ENCODE peak calls at places on chromosomes 3 and 15, in eight cellular contexts. W, V, A, X, S, M, C and K are unnamed samples.

GRCh38 chr15:92059036-92059970 is 205.8 kb downstream of the SLCO3A1 start:
- DNase-seq in W (no peak), V (no peak), A (no peak), X (no peak), S (no peak), M (no peak), C (no peak), K (no peak)

GRCh38 chr15:40637221-40637745 is 43.2 kb downstream of the KNL1 start:
- DNase-seq in W (no peak), V (no peak), A (no peak), X (no peak), S (no peak), M (no peak), C (no peak), K (no peak)

GRCh38 chr3:103499132-103499885 is 1064.5 kb downstream of the ZPLD1 start:
- DNase-seq in W (no peak), V (no peak), A (no peak), X (no peak), S (no peak), M (no peak), C (no peak), K (no peak)

GRCh38 chr3:72938471-72939265 is 50.8 kb downstream of the GXYLT2 start:
- DNase-seq in W (peak), V (peak), A (peak), X (peak), S (peak), M (peak), C (peak), K (no peak)

GRCh38 chr3:122926322-122926721 is 101.2 kb downstream of the SEMA5B start:
- DNase-seq in W (no peak), V (no peak), A (no peak), X (no peak), S (no peak), M (no peak), C (no peak), K (no peak)

GRCh38 chr3:155548194-155548593 is 196.7 kb downstream of the PLCH1 start:
- DNase-seq in W (peak), V (no peak), A (peak), X (no peak), S (no peak), M (no peak), C (no peak), K (no peak)

GRCh38 chr15:53787349-53787748 is 27.9 kb upstream of the WDR72 start:
- DNase-seq in W (no peak), V (no peak), A (no peak), X (no peak), S (no peak), M (no peak), C (no peak), K (no peak)

GRCh38 chr3:115823083-115823482 is 199.8 kb downstream of the GAP43 start:
- DNase-seq in W (no peak), V (no peak), A (no peak), X (no peak), S (no peak), M (no peak), C (no peak), K (no peak)

GRCh38 chr3:100009285-100010086 is 104.8 kb downstream of the FILIP1L start:
- DNase-seq in W (no peak), V (no peak), A (no peak), X (no peak), S (no peak), M (no peak), C (no peak), K (no peak)

GRCh38 chr3:127716334-127716733 is 43.6 kb downstream of the ABTB1 start:
- DNase-seq in W (no peak), V (no peak), A (no peak), X (no peak), S (no peak), M (peak), C (no peak), K (no peak)

DNA sequence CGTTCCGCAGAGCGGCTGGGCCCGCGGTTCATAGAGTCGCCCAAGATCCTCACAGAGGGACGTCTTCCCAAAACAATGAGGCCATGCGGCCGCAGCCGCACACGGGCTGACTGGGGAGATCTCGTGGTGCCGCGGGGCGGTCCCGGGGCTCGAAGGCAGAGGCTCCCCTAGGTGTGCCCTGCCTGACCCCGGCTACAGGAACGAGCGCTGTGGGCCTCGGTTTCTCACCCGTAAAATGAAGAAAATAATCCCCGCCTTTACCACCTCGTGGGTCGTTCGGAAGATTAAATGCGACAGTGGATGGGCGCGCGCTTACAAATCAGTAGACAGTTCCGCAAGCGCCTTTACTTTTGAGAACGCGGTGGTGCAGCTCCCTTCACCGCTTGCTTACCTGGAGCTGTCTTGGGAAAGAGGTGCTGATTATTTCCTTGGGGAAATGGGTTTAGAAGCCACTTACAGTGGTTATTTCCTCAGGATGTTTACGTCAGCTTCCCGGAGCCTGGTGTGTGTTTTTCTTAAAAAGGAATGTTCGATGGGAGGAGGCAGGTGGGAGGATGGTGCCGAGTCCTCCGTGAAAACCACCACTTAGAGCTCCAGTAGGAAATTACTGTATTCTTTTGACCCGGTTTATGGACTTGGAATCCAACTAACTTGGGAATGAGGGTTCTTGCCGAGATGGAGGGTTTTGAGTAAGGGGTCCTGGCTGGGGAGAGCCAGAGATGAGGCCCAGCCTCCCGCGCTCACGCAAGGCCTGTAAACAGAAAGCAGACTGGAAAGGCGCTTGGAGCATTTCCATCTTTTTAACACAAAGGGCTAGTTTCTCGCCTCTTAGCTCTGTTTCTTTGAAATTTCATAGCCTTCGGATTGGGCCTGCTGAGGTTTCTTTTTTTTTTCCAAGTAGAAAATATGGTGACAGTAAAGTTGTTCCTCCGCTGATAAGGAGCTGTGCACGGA is 2.0 kb upstream of the MEX3B start:
- DNase-seq in W (no peak), V (no peak), A (peak), X (no peak), S (no peak), M (no peak), C (no peak), K (no peak)
- H3K27ac ChIP-seq in W (peak), V (peak), A (peak), X (peak), S (peak), M (peak), C (no peak), K (no peak)

GRCh38 chr3:139538733-139539132 is 809 bp downstream of the RBP1 start:
- DNase-seq in W (no peak), V (no peak), A (peak), X (peak), S (peak), M (peak), C (no peak), K (no peak)
- H3K27ac ChIP-seq in W (peak), V (peak), A (peak), X (peak), S (peak), M (peak), C (no peak), K (peak)

GRCh38 chr3:63061449-63061848 is 186.2 kb upstream of the CADPS start:
- DNase-seq in W (no peak), V (no peak), A (no peak), X (no peak), S (no peak), M (no peak), C (no peak), K (no peak)

GRCh38 chr3:63067999-63068645 is 192.9 kb upstream of the CADPS start:
- DNase-seq in W (peak), V (no peak), A (peak), X (no peak), S (no peak), M (no peak), C (no peak), K (peak)

GRCh38 chr3:63069780-63070540 is 194.7 kb upstream of the CADPS start:
- DNase-seq in W (no peak), V (no peak), A (no peak), X (no peak), S (no peak), M (no peak), C (no peak), K (no peak)

GRCh38 chr3:63064216-63064755 is 189.1 kb upstream of the CADPS start:
- DNase-seq in W (no peak), V (no peak), A (no peak), X (no peak), S (no peak), M (no peak), C (no peak), K (no peak)
- H3K27ac ChIP-seq in W (no peak), V (no peak), A (no peak), X (no peak), S (no peak), M (no peak), C (no peak), K (no peak)

GRCh38 chr3:68854170-68854569 is 78.2 kb downstream of the TAFA4 start:
- DNase-seq in W (no peak), V (no peak), A (no peak), X (no peak), S (no peak), M (no peak), C (no peak), K (no peak)

GRCh38 chr3:68861521-68861920 is 70.8 kb downstream of the TAFA4 start:
- DNase-seq in W (no peak), V (no peak), A (no peak), X (no peak), S (no peak), M (no peak), C (no peak), K (no peak)

GRCh38 chr3:68855620-68856019 is 76.7 kb downstream of the TAFA4 start:
- DNase-seq in W (no peak), V (no peak), A (no peak), X (no peak), S (no peak), M (no peak), C (no peak), K (no peak)

DNA sequence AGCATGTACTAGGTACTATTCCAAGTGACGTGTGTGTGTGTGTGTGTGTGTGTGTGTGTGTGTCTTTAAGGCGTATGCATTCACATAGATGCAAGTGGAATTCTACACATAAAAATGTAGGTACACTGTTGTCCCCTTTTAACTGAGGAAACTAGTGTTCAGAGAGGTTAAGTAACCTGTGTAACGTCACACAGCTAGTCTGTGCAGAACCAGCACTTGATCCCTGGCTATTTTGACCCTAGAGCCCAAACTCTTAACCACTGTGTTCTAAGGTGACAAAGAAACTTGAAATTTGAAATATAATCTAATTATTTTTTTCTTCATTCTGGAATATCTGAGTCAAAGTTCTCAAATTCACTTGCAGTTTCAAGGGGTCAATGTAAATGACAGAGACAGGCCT is 73.8 kb downstream of the TAFA4 start:
- DNase-seq in W (no peak), V (no peak), A (no peak), X (no peak), S (no peak), M (no peak), C (no peak), K (no peak)
- H3K27ac ChIP-seq in W (no peak), V (no peak), A (no peak), X (no peak), S (no peak), M (no peak), C (no peak), K (no peak)

GRCh38 chr3:63870606-63871005 is 6.9 kb downstream of the ATXN7 start:
- DNase-seq in W (no peak), V (no peak), A (no peak), X (no peak), S (no peak), M (no peak), C (no peak), K (no peak)

GRCh38 chr3:63864008-63864871 is 573 bp downstream of the ATXN7 start:
- DNase-seq in W (peak), V (peak), A (peak), X (peak), S (no peak), M (peak), C (peak), K (no peak)

GRCh38 chr3:63863150-63864007 is at the start of the genes ATXN7 and THOC7:
- DNase-seq in W (peak), V (peak), A (peak), X (peak), S (peak), M (peak), C (peak), K (no peak)

GRCh38 chr3:63869929-63870328 is 6.3 kb downstream of the ATXN7 start:
- DNase-seq in W (no peak), V (no peak), A (no peak), X (no peak), S (no peak), M (no peak), C (no peak), K (no peak)

GRCh38 chr3:63867225-63867624 is 3.6 kb downstream of the ATXN7 start:
- DNase-seq in W (no peak), V (no peak), A (no peak), X (no peak), S (no peak), M (no peak), C (no peak), K (no peak)
- H3K27ac ChIP-seq in W (no peak), V (no peak), A (no peak), X (no peak), S (no peak), M (no peak), C (no peak), K (no peak)

GRCh38 chr15:60351066-60351465 is 46.7 kb downstream of the ANXA2 start:
- DNase-seq in W (peak), V (no peak), A (no peak), X (no peak), S (no peak), M (no peak), C (no peak), K (no peak)
- H3K27ac ChIP-seq in W (peak), V (no peak), A (no peak), X (no peak), S (no peak), M (no peak), C (no peak), K (peak)